ENCODE peak calls at places on chromosome 7, in five cellular contexts. Z, K, W, F and H are unnamed samples. For H3K27me3 and H3K4me1, the result is how much of the 10 kb centered on the place peaks cover.

GRCh38 chr7:77482015-77482414 is 55.1 kb upstream of the PTPN12 start:
- DNase-seq in W (no peak), F (peak), Z (no peak), K (no peak), H (no peak)

GRCh38 chr7:99631311-99632109 is 14.8 kb downstream of the ZSCAN25 start:
- DNase-seq in Z (no peak), F (peak), W (no peak), K (no peak), H (no peak)

GRCh38 chr7:18177815-18178660 is 150.4 kb upstream of the PRPS1L1 start:
- DNase-seq in Z (no peak), K (no peak), F (no peak), W (no peak), H (no peak)

GRCh38 chr7:69184339-69184738 is 413.9 kb upstream of the AUTS2 start:
- DNase-seq in F (no peak), K (no peak), W (no peak), Z (no peak), H (no peak)

GRCh38 chr7:92851732-92852131 is 15.4 kb upstream of the CDK6 start:
- DNase-seq in F (no peak), W (no peak), Z (no peak), K (no peak), H (no peak)

GRCh38 chr7:17646181-17646956 is 293.9 kb downstream of the SNX13 start:
- DNase-seq in W (no peak), Z (no peak), F (peak), K (no peak), H (no peak)

GRCh38 chr7:151231080-151231479 is 1.2 kb upstream of the CHPF2 start:
- DNase-seq in Z (no peak), F (no peak), K (no peak), W (no peak), H (no peak)

GRCh38 chr7:68720722-68721121 is 877.6 kb upstream of the AUTS2 start:
- DNase-seq in Z (no peak), F (no peak), W (no peak), K (no peak), H (no peak)

GRCh38 chr7:42426163-42426562 is 189.2 kb upstream of the GLI3 start:
- DNase-seq in F (no peak), W (no peak), Z (no peak), K (no peak), H (no peak)

DNA sequence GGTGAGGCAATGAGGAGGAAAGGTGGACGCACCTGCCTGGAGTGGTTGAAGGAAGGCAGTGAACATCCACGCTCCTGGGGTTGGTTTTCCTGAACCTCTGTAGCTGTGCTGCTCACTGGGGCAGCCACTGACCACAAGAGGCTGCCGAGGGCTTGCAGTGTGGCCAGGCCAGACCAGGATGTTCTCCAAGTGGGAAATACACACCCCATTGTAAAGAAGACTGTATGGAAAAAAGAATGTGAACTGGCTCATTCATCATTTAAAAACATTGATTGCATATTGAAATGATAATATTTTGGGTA is 107.6 kb downstream of the SNX10 start:
- DNase-seq in K (no peak), F (no peak), Z (no peak), W (no peak), H (peak)
- TF ChIP-seq CTCF in K (no peak), F (no peak), Z (no peak), W (no peak), H (no peak)

GRCh38 chr7:128136215-128136597 is 104.9 kb upstream of the LEP start:
- DNase-seq in F (peak), K (no peak), W (no peak), Z (no peak), H (no peak)
- H3K27me3 ChIP-seq in F (under half), K (under half), W (under half), Z (under half), H (under half)

GRCh38 chr7:44884553-44885393 is 557 bp downstream of the PURB start:
- DNase-seq in W (peak), Z (no peak), F (peak), K (no peak), H (peak)
- H3K4me1 ChIP-seq in W (under half), Z (under half), F (under half), K (under half), H (half or more)

DNA sequence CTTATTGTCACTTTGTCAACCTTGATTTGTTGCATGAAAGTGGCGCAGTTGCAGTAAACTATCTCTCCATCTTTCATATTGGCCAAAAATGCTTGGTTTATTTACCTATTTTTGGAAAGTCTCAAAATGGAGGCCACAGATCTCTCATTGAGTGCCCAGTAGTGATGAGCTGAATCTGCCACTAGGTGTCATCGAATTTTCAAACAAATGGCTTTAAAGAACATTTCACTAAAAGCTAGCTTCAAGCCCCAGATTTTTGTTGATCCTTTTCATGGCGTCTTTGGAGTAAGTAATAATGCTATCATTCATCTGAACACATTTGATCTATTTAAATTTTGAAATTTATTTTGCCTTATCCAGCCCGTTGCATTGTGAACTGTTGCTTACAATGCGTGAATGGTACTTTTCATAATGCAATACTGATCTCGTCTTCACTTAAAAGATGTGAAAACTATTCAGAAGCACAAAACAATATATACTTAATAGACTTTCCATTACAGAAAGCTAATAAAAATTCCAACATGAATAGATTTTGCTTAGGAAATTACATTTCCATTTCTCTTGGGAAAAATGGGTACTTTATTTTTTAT is 236.2 kb downstream of the DNAJB9 start:
- DNase-seq in F (peak), K (no peak), W (no peak), Z (peak), H (no peak)
- TF ChIP-seq CTCF in F (peak), K (no peak), W (no peak), Z (peak), H (no peak)

DNA sequence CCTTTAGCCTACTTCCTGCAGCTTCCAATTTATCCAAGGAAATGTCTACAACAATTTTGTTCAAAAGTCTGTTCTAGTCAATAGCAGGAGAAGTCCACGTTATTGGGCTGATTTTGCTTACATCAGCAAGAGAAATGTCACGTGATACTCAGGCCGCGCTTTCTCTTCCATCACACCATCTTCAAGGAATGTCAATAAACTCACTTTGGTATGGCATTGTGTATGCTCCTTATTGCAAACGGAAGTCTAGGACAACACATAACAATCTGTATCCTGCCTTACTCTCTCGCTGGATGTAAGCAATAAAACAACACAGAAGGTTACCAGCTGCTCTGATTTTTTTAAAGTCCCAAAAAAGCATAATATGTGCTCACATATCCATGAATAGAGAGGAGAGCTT is 17.1 kb upstream of the STK17A start:
- DNase-seq in K (no peak), W (no peak), F (no peak), Z (no peak), H (no peak)
- H3K27me3 ChIP-seq in K (under half), W (under half), F (under half), Z (under half), H (under half)